ENCODE peak calls at places on chromosomes 7 and 10, in four cellular contexts. T is esophagus muscularis mucosa, Z is breast epithelium, D is spleen. V is an unnamed sample.

GRCh38 chr7:143958781-143959180 is 4.1 kb downstream of the OR2F1 start:
- DNase-seq in T (no peak), Z (no peak), D (no peak), V (no peak)

GRCh38 chr7:55573526-55573925 is 1.2 kb upstream of the VOPP1 start:
- DNase-seq in T (no peak), Z (no peak), D (no peak), V (no peak)

GRCh38 chr10:86266446-86267242 is 100.0 kb downstream of the GRID1 start:
- DNase-seq in T (no peak), Z (no peak), D (peak; percentile 30), V (no peak)

GRCh38 chr10:43055991-43056567 is 20.8 kb upstream of the RET start:
- DNase-seq in T (no peak), Z (no peak), D (peak; percentile 41), V (no peak)

GRCh38 chr10:99358101-99358500 is 28.9 kb downstream of the CNNM1 start:
- DNase-seq in T (no peak), Z (no peak), D (no peak), V (no peak)

GRCh38 chr7:81659697-81660395 is 110.0 kb downstream of the HGF start:
- DNase-seq in T (no peak), Z (no peak), D (no peak), V (no peak)

GRCh38 chr10:75599875-75600648 is 168.6 kb downstream of the LRMDA start:
- DNase-seq in T (no peak), Z (no peak), D (no peak), V (no peak)

GRCh38 chr10:10967502-10967901 is 50.2 kb upstream of the CELF2 start:
- DNase-seq in T (no peak), Z (no peak), D (no peak), V (no peak)

GRCh38 chr10:70272925-70273316 is 10.9 kb downstream of the NPFFR1 start:
- DNase-seq in T (no peak), Z (no peak), D (no peak), V (no peak)

GRCh38 chr7:94575646-94576045 is 66.0 kb downstream of the CASD1 start:
- DNase-seq in T (no peak), Z (no peak), D (no peak), V (no peak)

GRCh38 chr7:30979027-30979426 is 15.3 kb downstream of the GHRHR start:
- DNase-seq in T (no peak), Z (no peak), D (no peak), V (no peak)

GRCh38 chr7:158589653-158590052 is 2.0 kb upstream of the PTPRN2 start:
- DNase-seq in T (no peak), Z (no peak), D (no peak), V (no peak)
- TF ChIP-seq POLR2AphosphoS5 in T (no peak), Z (no peak), D (no peak), V (no peak)

GRCh38 chr10:119680668-119681070 is 29.5 kb downstream of the BAG3 start:
- DNase-seq in T (no peak), Z (peak; percentile 79), D (no peak), V (no peak)
- TF ChIP-seq POLR2AphosphoS5 in T (peak; percentile 47), Z (no peak), D (no peak), V (no peak)

DNA sequence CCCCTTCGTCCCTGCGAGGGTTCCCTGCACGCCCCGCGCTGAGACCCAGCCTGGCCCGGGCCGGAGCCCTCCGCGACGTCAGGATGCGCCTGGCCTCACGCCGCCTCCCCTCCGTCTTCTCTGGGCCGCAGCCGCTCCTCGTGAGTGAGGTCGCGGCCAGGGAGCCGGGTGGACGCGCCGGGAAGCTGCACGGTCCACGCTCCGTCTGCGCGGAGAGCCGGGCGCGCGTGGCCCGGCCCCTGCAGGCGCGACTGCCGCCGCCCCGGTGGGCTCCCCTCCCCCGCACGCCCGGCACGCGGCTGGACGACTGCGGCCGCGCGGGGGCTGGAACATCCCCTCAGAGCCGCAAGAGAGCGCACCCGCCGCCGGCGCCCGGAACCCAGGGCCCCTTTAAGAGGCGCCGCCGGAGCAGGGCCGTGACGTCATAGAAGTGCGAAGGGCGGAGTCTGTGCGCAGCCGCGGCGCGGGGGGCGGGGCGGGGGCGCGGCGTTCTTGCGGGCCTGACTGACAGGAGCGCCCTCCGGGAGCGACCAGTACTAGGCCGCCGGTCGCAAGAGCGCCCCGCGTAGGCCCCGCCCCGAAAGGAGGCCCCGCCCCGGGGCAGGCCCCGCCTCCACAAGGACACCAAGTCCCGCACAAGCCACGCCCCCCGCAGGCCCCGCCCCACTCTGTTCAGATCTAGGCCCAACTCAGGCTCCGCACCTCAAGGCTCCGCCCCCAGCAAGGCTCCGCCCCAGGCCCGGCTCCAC is 449 bp upstream of the INPP5A start:
- DNase-seq in T (peak; percentile 100), Z (peak; percentile 100), D (peak; percentile 100), V (peak; percentile 68)
- TF ChIP-seq POLR2AphosphoS5 in T (peak; percentile 85), Z (no peak), D (peak; percentile 43), V (peak; percentile 33)

GRCh38 chr10:129120441-129120840 is 346.6 kb upstream of the MGMT start:
- DNase-seq in T (no peak), Z (no peak), D (no peak), V (no peak)
- TF ChIP-seq POLR2AphosphoS5 in T (no peak), Z (no peak), D (no peak), V (no peak)

GRCh38 chr10:72292223-72292691 is 18.5 kb downstream of the DDIT4 start:
- DNase-seq in T (no peak), Z (no peak), D (no peak), V (no peak)
- TF ChIP-seq POLR2AphosphoS5 in T (peak; percentile 44), Z (no peak), D (no peak), V (no peak)

DNA sequence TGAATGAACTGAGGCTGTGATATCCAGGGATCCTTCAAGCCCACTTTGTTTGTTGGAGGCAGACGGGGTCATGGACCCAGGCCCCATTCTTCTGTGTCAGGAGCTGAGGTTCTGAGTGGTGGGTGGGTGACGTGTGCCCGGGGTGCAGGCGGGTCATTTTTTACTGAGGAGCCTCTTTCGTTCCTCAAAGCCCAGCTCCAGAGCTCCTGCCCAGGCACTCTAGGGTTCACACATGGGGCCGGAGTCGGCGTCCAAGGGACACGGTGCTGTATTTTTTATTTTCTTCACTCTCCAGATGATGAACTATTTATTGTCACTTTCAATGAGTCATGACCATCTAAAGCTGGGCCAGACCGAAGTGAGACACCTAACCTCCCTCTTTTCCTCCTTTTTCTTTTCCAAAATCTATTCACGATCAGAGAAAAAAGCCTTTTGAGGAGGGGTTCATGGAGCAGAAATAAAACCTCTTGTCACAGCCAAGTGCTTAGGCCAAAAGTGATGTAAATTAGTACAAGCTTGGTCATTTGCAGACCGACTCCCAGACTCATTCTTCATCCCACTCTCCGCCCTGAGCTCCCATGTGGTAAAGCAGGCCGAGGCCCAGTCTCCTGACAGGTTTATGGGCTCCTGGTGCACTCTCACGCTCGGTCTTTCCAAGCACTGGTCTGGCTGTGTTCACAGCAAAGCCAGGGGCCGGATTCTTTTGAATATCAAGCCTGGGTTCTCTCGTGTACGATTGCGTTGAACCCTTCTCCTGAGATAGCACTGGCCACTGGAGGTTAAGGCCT is 41.4 kb upstream of the PITRM1 start:
- DNase-seq in T (no peak), Z (no peak), D (no peak), V (no peak)
- TF ChIP-seq POLR2AphosphoS5 in T (no peak), Z (no peak), D (no peak), V (no peak)

DNA sequence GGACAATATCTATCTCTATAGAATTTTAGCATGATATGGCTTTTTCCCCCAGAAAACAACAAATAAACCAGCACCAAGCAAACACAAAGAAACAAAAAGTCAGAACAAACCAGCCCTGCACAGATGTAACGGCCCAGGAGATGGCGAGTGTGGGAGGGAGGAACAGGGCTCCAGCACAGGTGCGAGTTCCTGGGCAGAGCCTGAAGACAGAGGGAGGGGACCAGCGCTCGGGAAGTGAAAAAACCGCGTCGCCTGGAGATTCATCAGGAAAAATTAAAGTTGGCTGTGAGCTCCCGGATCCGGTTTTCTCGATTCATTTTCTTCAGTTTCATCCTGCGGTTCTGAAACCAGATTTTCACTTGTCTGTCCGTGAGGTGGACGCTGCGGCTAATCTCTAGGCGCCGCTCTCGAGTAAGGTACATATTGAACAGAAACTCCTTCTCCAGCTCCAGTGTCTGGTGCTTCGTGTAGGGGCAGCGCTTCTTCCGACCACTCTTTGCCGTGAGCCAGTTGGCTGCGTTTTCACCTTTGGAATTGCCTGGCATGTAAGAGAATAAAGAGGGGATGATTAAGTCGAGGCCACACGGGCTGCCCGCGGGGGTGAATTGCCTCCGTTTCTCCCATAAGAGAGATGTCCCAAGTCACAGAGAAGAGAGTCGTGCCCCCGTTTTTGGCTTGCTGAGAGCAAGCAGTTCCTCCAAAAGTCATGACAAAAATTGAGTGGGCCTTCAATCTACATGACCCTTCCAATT is 2.3 kb downstream of the HOXA10 start:
- DNase-seq in T (no peak), Z (no peak), D (peak; percentile 54), V (no peak)
- TF ChIP-seq POLR2AphosphoS5 in T (no peak), Z (no peak), D (no peak), V (no peak)

GRCh38 chr10:102741848-102742247 is 1.9 kb upstream of the WBP1L start:
- DNase-seq in T (no peak), Z (no peak), D (no peak), V (no peak)
- TF ChIP-seq POLR2AphosphoS5 in T (no peak), Z (no peak), D (no peak), V (no peak)

V was measured in SK-N-MC.